ENCODE peak calls at places on chromosome 17, in ten cellular contexts. T, O, P, F, I, R, W, M, Q and X are unnamed samples.

GRCh38 chr17:3017936-3018335 is 45.5 kb downstream of the OR1D5 start:
- DNase-seq in T (no peak), O (no peak), P (no peak), F (no peak), I (no peak), R (no peak), W (no peak), M (no peak), Q (no peak), X (no peak)

GRCh38 chr17:77424585-77425344 is 284.0 kb downstream of the SEC14L1 start:
- DNase-seq in T (peak), O (no peak), P (no peak), F (no peak), I (peak), R (no peak), W (no peak), M (peak), Q (peak), X (peak)

GRCh38 chr17:50339381-50339780 is 6.5 kb upstream of the XYLT2 start:
- DNase-seq in T (no peak), O (no peak), P (no peak), F (no peak), I (no peak), R (no peak), W (no peak), M (no peak), Q (no peak), X (no peak)

GRCh38 chr17:73142763-73143395 is 21.9 kb upstream of the SSTR2 start:
- DNase-seq in T (no peak), O (peak), P (no peak), F (no peak), I (no peak), R (no peak), W (no peak), M (no peak), Q (no peak), X (no peak)

GRCh38 chr17:44112284-44113280 is 10.9 kb downstream of the HDAC5 start:
- DNase-seq in T (peak), O (no peak), P (no peak), F (no peak), I (peak), R (no peak), W (no peak), M (no peak), Q (no peak), X (no peak)

GRCh38 chr17:78875738-78876597 is 27.0 kb downstream of the CEP295NL start:
- DNase-seq in T (peak), O (no peak), P (no peak), F (no peak), I (no peak), R (no peak), W (no peak), M (no peak), Q (no peak), X (no peak)

GRCh38 chr17:17412331-17412730 is 64.5 kb upstream of the MED9 start:
- DNase-seq in T (no peak), O (no peak), P (no peak), F (no peak), I (no peak), R (no peak), W (no peak), M (no peak), Q (no peak), X (no peak)

GRCh38 chr17:71638668-71639067 is 482.2 kb upstream of the SOX9 start:
- DNase-seq in T (no peak), O (no peak), P (no peak), F (no peak), I (no peak), R (no peak), W (no peak), M (no peak), Q (no peak), X (no peak)

GRCh38 chr17:40019140-40019991 is 4.1 kb downstream of the CSF3 start:
- DNase-seq in T (no peak), O (no peak), P (peak), F (no peak), I (no peak), R (no peak), W (no peak), M (peak), Q (no peak), X (no peak)

GRCh38 chr17:39695089-39695474 is 4.8 kb upstream of the ERBB2 start:
- DNase-seq in T (no peak), O (no peak), P (no peak), F (no peak), I (no peak), R (no peak), W (no peak), M (no peak), Q (no peak), X (no peak)

GRCh38 chr17:2656293-2656692 is 55.3 kb downstream of the CLUH start:
- DNase-seq in T (no peak), O (no peak), P (no peak), F (no peak), I (no peak), R (no peak), W (no peak), M (no peak), Q (no peak), X (no peak)

GRCh38 chr17:82116246-82116645 is 18.2 kb upstream of the FASN start:
- DNase-seq in T (no peak), O (no peak), P (no peak), F (no peak), I (no peak), R (no peak), W (no peak), M (no peak), Q (no peak), X (no peak)

GRCh38 chr17:55072910-55073309 is 104.3 kb downstream of the STXBP4 start:
- DNase-seq in T (no peak), O (no peak), P (no peak), F (no peak), I (no peak), R (no peak), W (no peak), M (no peak), Q (no peak), X (no peak)

GRCh38 chr17:83089322-83090156 is 10.1 kb downstream of the METRNL start:
- DNase-seq in T (no peak), O (no peak), P (no peak), F (no peak), I (no peak), R (no peak), W (no peak), M (no peak), Q (no peak), X (no peak)

GRCh38 chr17:4232168-4232813 is 31.5 kb downstream of the ANKFY1 start:
- DNase-seq in T (no peak), O (no peak), P (no peak), F (no peak), I (no peak), R (no peak), W (no peak), M (peak), Q (no peak), X (no peak)

GRCh38 chr17:49015924-49016774 is 19.0 kb downstream of the IGF2BP1 start:
- DNase-seq in T (no peak), O (no peak), P (no peak), F (no peak), I (no peak), R (no peak), W (no peak), M (no peak), Q (no peak), X (no peak)

GRCh38 chr17:75047398-75048098 is 523 bp downstream of the KCTD2 start:
- DNase-seq in T (peak), O (peak), P (peak), F (no peak), I (no peak), R (peak), W (peak), M (no peak), Q (no peak), X (no peak)